ENCODE peak calls at places on chromosomes 16 and 17, in eight cellular contexts. S, H, U, G, A, F, M and E are unnamed samples. For H3K27me3, the result is how much of the 10 kb centered on the place peaks cover.

GRCh38 chr17:49969134-49969759 is at the start of gene DLX4:
- DNase-seq in S (no peak), H (no peak), U (no peak), G (no peak), A (no peak), F (no peak), M (peak), E (no peak)

GRCh38 chr17:64174686-64175456 is 44.9 kb upstream of the ERN1 start:
- DNase-seq in S (peak), H (no peak), U (peak), G (no peak), A (no peak), F (peak), M (no peak), E (no peak)

GRCh38 chr16:27328937-27329336 is 15.2 kb downstream of the IL4R start:
- DNase-seq in S (no peak), H (no peak), U (peak), G (no peak), A (no peak), F (no peak), M (no peak), E (peak)

GRCh38 chr17:57311281-57312216 is 55.2 kb downstream of the MSI2 start:
- DNase-seq in S (peak), H (no peak), U (no peak), G (peak), A (no peak), F (no peak), M (no peak), E (no peak)

GRCh38 chr17:418421-418751 is 65.8 kb upstream of the RPH3AL start:
- DNase-seq in S (no peak), H (no peak), U (no peak), G (peak), A (no peak), F (no peak), M (peak), E (no peak)

GRCh38 chr16:58137581-58137980 is 8.4 kb upstream of the CFAP20 start:
- DNase-seq in S (no peak), H (no peak), U (no peak), G (no peak), A (no peak), F (no peak), M (no peak), E (no peak)

GRCh38 chr17:55208078-55208812 is 56.5 kb upstream of the HLF start:
- DNase-seq in S (no peak), H (no peak), U (no peak), G (no peak), A (no peak), F (no peak), M (no peak), E (no peak)

GRCh38 chr17:63446981-63447687 is 1.0 kb upstream of the CYB561 start:
- DNase-seq in S (peak), H (no peak), U (no peak), G (peak), A (peak), F (peak), M (no peak), E (no peak)

GRCh38 chr16:72946474-72947194 is 101.3 kb downstream of the ZFHX3 start:
- DNase-seq in S (no peak), H (no peak), U (no peak), G (peak), A (no peak), F (peak), M (no peak), E (no peak)

GRCh38 chr17:42873321-42873720 is 22.3 kb downstream of the AOC3 start:
- DNase-seq in S (no peak), H (no peak), U (no peak), G (no peak), A (no peak), F (no peak), M (no peak), E (no peak)

GRCh38 chr17:6259899-6260298 is 175.0 kb downstream of the AIPL1 start:
- DNase-seq in S (no peak), H (no peak), U (no peak), G (no peak), A (peak), F (no peak), M (no peak), E (no peak)

GRCh38 chr16:86107190-86107589 is 208.2 kb downstream of the IRF8 start:
- DNase-seq in S (no peak), H (no peak), U (no peak), G (peak), A (no peak), F (peak), M (no peak), E (no peak)

GRCh38 chr16:50058091-50058771 is 7.5 kb upstream of the HEATR3 start:
- DNase-seq in S (no peak), H (no peak), U (no peak), G (no peak), A (no peak), F (no peak), M (no peak), E (peak)

GRCh38 chr16:85162478-85163277 is 50.4 kb upstream of the CIBAR2 start:
- DNase-seq in S (no peak), H (no peak), U (no peak), G (peak), A (no peak), F (peak), M (no peak), E (no peak)

GRCh38 chr17:41864498-41864836 is 756 bp downstream of the KLHL11 start:
- DNase-seq in S (no peak), H (no peak), U (no peak), G (no peak), A (no peak), F (no peak), M (no peak), E (no peak)

GRCh38 chr16:86714166-86714565 is 135.8 kb downstream of the FOXL1 start:
- DNase-seq in S (no peak), H (no peak), U (no peak), G (no peak), A (peak), F (no peak), M (no peak), E (no peak)

GRCh38 chr16:1828645-1829410 is 1.8 kb downstream of the FAHD1 start:
- DNase-seq in S (no peak), H (no peak), U (no peak), G (peak), A (no peak), F (no peak), M (no peak), E (no peak)

GRCh38 chr17:142102-142661 is 4.8 kb downstream of the SCGB1C2 start:
- DNase-seq in S (no peak), H (no peak), U (peak), G (peak), A (peak), F (peak), M (peak), E (peak)

GRCh38 chr17:70668938-70669778 is 499.8 kb downstream of the KCNJ2 start:
- DNase-seq in S (no peak), H (no peak), U (no peak), G (no peak), A (no peak), F (no peak), M (no peak), E (peak)

GRCh38 chr16:22300427-22301071 is 3.3 kb downstream of the POLR3E start:
- DNase-seq in S (peak), H (no peak), U (no peak), G (peak), A (peak), F (peak), M (peak), E (peak)

GRCh38 chr16:65524997-65525396 is 403.1 kb upstream of the CDH11 start:
- DNase-seq in S (peak), H (no peak), U (no peak), G (no peak), A (no peak), F (peak), M (no peak), E (no peak)

GRCh38 chr17:16484445-16485169 is 7.4 kb downstream of the LRRC75A start:
- DNase-seq in S (no peak), H (no peak), U (no peak), G (no peak), A (peak), F (no peak), M (no peak), E (peak)

GRCh38 chr17:60169921-60170817 is 20.4 kb downstream of the CA4 start:
- DNase-seq in S (peak), H (no peak), U (no peak), G (peak), A (no peak), F (peak), M (peak), E (no peak)

GRCh38 chr16:15576960-15577958 is 65.7 kb downstream of the MARF1 start:
- DNase-seq in S (no peak), H (no peak), U (no peak), G (peak), A (no peak), F (no peak), M (no peak), E (no peak)

GRCh38 chr17:65389956-65390355 is 171.5 kb downstream of the AXIN2 start:
- DNase-seq in S (peak), H (peak), U (no peak), G (no peak), A (no peak), F (peak), M (no peak), E (no peak)

GRCh38 chr17:36721560-36722120 is 120.3 kb downstream of the MRM1 start:
- DNase-seq in S (no peak), H (no peak), U (no peak), G (no peak), A (no peak), F (no peak), M (peak), E (no peak)

GRCh38 chr16:71927383-71927782 is 32.1 kb downstream of the IST1 start:
- DNase-seq in S (peak), H (peak), U (no peak), G (peak), A (peak), F (peak), M (no peak), E (no peak)

GRCh38 chr17:29007456-29008455 is 1.9 kb upstream of the SEZ6 start:
- DNase-seq in S (peak), H (no peak), U (no peak), G (no peak), A (peak), F (peak), M (no peak), E (no peak)
- H3K27me3 ChIP-seq in S (under half), H (under half), U (half or more), G (under half), A (under half), F (under half), M (under half), E (under half)

DNA sequence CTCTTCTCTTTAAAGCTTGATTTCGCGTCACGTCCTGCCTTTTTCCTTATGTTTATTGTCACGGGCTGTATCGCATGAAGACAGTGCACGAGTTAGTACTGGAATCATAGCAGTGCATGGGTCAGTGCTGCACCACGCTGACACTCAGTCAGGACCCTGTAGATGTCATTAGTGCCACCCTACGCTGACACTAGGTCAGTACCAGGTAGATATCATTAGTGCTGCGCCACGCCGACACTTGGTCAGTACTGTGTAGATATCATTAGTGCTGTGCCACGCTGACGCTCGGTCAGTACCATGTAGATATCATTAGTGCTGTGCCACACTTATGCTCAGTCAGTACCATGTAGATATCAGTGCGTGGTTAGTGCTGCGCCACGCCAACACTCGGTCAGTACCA is 106.2 kb upstream of the ZNF469 start:
- DNase-seq in S (no peak), H (no peak), U (no peak), G (peak), A (no peak), F (no peak), M (no peak), E (peak)
- H3K27me3 ChIP-seq in S (under half), H (under half), U (under half), G (under half), A (under half), F (under half), M (under half), E (under half)

GRCh38 chr16:166375-167116 is 768 bp downstream of the HBM start:
- DNase-seq in S (no peak), H (no peak), U (no peak), G (no peak), A (no peak), F (no peak), M (peak), E (no peak)
- H3K27me3 ChIP-seq in S (under half), H (under half), U (half or more), G (under half), A (under half), F (half or more), M (under half), E (half or more)

GRCh38 chr17:40801157-40801556 is 1.4 kb upstream of the KRT28 start:
- DNase-seq in S (no peak), H (no peak), U (no peak), G (no peak), A (no peak), F (no peak), M (no peak), E (no peak)

GRCh38 chr17:40803617-40804082 is 3.9 kb upstream of the KRT28 start:
- DNase-seq in S (peak), H (no peak), U (peak), G (peak), A (peak), F (peak), M (peak), E (peak)

GRCh38 chr17:40796846-40797245 is 2.9 kb downstream of the KRT28 start:
- DNase-seq in S (no peak), H (no peak), U (no peak), G (no peak), A (peak), F (no peak), M (no peak), E (no peak)

GRCh38 chr17:40800381-40800780 is 622 bp upstream of the KRT28 start:
- DNase-seq in S (no peak), H (no peak), U (no peak), G (no peak), A (no peak), F (no peak), M (no peak), E (no peak)

DNA sequence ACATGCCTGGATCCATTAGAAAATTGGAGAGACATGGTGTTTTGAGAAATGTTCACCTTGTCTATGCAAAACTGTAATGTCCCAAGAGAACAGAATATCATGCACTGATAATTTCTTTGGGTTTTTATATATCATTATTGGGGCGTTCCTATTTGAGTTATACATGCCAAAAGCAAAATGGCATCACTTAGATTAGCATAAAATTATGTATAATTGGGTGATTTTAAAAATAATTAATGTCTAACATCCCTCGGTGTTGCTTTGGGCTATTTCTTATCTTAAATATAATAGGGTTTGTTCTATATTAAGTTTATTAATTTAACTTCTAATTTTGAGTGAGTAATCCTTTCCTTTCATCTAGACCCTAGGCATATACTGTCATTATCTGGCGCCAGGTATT is at the start of gene KRT28:
- DNase-seq in S (no peak), H (no peak), U (no peak), G (no peak), A (no peak), F (no peak), M (no peak), E (no peak)
- H3K27me3 ChIP-seq in S (under half), H (under half), U (under half), G (under half), A (under half), F (half or more), M (under half), E (half or more)

GRCh38 chr17:47850692-47851573 is at the start of gene SP6:
- DNase-seq in S (peak), H (no peak), U (peak), G (peak), A (peak), F (peak), M (peak), E (peak)
- H3K27me3 ChIP-seq in S (under half), H (under half), U (half or more), G (under half), A (under half), F (half or more), M (half or more), E (half or more)

DNA sequence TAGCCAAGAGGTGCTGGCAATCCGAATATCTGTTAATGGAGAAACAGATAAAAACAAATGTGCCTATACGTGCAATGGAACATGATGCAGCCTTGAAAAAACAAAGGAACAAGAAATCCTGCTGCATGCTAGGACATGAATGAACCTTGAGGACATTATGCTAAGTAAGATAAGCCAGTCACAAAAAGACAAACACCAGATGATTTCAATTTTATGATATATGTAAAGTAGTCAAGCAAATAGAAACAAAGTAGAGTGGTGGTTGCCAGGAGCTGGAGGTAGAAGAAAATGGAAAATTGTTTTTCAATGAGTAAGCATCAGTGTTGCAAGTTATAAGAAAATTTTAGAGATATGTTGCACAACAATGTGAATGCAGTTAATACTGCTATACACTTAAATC is 409.7 kb upstream of the CDH8 start:
- DNase-seq in S (peak), H (no peak), U (no peak), G (no peak), A (no peak), F (no peak), M (no peak), E (no peak)
- H3K27me3 ChIP-seq in S (under half), H (under half), U (under half), G (under half), A (under half), F (under half), M (under half), E (under half)

GRCh38 chr17:9002236-9002609 is 19.1 kb upstream of the NTN1 start:
- DNase-seq in S (no peak), H (no peak), U (no peak), G (no peak), A (peak), F (no peak), M (no peak), E (no peak)
- H3K27me3 ChIP-seq in S (under half), H (under half), U (half or more), G (under half), A (under half), F (half or more), M (under half), E (half or more)

GRCh38 chr17:68200689-68201424 is 47.0 kb upstream of the AMZ2 start:
- DNase-seq in S (peak), H (no peak), U (peak), G (peak), A (peak), F (peak), M (peak), E (peak)
- H3K27me3 ChIP-seq in S (under half), H (under half), U (under half), G (under half), A (under half), F (half or more), M (under half), E (under half)

GRCh38 chr17:79785900-79786810 is 8.2 kb downstream of the CBX2 start:
- DNase-seq in S (no peak), H (no peak), U (no peak), G (no peak), A (no peak), F (no peak), M (no peak), E (no peak)
- H3K27me3 ChIP-seq in S (under half), H (under half), U (half or more), G (under half), A (under half), F (under half), M (under half), E (under half)